ENCODE peak calls at places on chromosomes 4 and X, in eight cellular contexts. Q is SK-N-SH, A is suprapubic skin, S is transverse colon, G is tibial nerve, F is K562, B is ovary, R is A549. L is an unnamed sample.

GRCh38 chr4:6655924-6656323 is 15.4 kb downstream of the MRFAP1 start:
- DNase-seq in Q (no peak), A (peak), S (no peak), G (no peak), F (no peak), B (no peak), R (no peak), L (no peak)

GRCh38 chr4:38560763-38561558 is 103.0 kb upstream of the KLF3 start:
- DNase-seq in Q (no peak), A (no peak), S (no peak), G (no peak), F (no peak), B (no peak), R (no peak), L (no peak)

GRCh38 chr4:52643190-52643589 is 15.9 kb downstream of the USP46 start:
- DNase-seq in Q (no peak), A (no peak), S (no peak), G (no peak), F (no peak), B (no peak), R (no peak), L (no peak)

GRCh38 chrX:111511477-111511876 is at the start of gene SERTM2:
- DNase-seq in Q (peak), A (no peak), S (no peak), G (no peak), F (no peak), B (no peak), R (no peak), L (no peak)

GRCh38 chrX:1727531-1728027 is 112.7 kb downstream of the ASMT start:
- DNase-seq in Q (no peak), A (no peak), S (no peak), G (no peak), F (no peak), B (no peak), R (peak), L (no peak)

GRCh38 chr4:118904935-118905334 is 16.3 kb downstream of the SYNPO2 start:
- DNase-seq in Q (peak), A (no peak), S (no peak), G (no peak), F (no peak), B (no peak), R (no peak), L (no peak)

GRCh38 chr4:1795304-1796195 is 2.5 kb downstream of the FGFR3 start:
- DNase-seq in Q (no peak), A (no peak), S (peak), G (no peak), F (peak), B (no peak), R (no peak), L (peak)

GRCh38 chr4:125387770-125388169 is 73.0 kb downstream of the FAT4 start:
- DNase-seq in Q (no peak), A (no peak), S (no peak), G (no peak), F (no peak), B (no peak), R (no peak), L (no peak)

GRCh38 chr4:35087216-35087615 is 1157.1 kb downstream of the ARAP2 start:
- DNase-seq in Q (no peak), A (no peak), S (no peak), G (no peak), F (no peak), B (no peak), R (no peak), L (no peak)

GRCh38 chrX:8726031-8726652 is 5.8 kb downstream of the ANOS1 start:
- DNase-seq in Q (no peak), A (no peak), S (no peak), G (no peak), F (no peak), B (no peak), R (no peak), L (no peak)

GRCh38 chrX:48937065-48937907 is 18.5 kb upstream of the PIM2 start:
- DNase-seq in Q (no peak), A (no peak), S (peak), G (no peak), F (peak), B (no peak), R (no peak), L (peak)

GRCh38 chr4:7368296-7368695 is 66.4 kb downstream of the PSAPL1 start:
- DNase-seq in Q (no peak), A (no peak), S (no peak), G (no peak), F (no peak), B (no peak), R (no peak), L (no peak)

GRCh38 chrX:45591650-45592049 is 391.0 kb upstream of the DIPK2B start:
- DNase-seq in Q (no peak), A (no peak), S (no peak), G (no peak), F (no peak), B (no peak), R (no peak), L (no peak)

GRCh38 chr4:153326513-153326912 is 18.0 kb upstream of the MND1 start:
- DNase-seq in Q (no peak), A (no peak), S (peak), G (no peak), F (no peak), B (no peak), R (no peak), L (peak)

GRCh38 chr4:14867847-14868246 is 134.4 kb upstream of the CPEB2 start:
- DNase-seq in Q (no peak), A (no peak), S (no peak), G (no peak), F (no peak), B (no peak), R (no peak), L (no peak)

GRCh38 chr4:28354874-28355273 is 1494.2 kb downstream of the STIM2 start:
- DNase-seq in Q (no peak), A (no peak), S (no peak), G (no peak), F (no peak), B (no peak), R (no peak), L (no peak)

GRCh38 chrX:136600059-136600458 is 47.9 kb upstream of the CD40LG start:
- DNase-seq in Q (no peak), A (no peak), S (no peak), G (no peak), F (no peak), B (no peak), R (no peak), L (no peak)

GRCh38 chrX:111634823-111635410 is 46.1 kb upstream of the ALG13 start:
- DNase-seq in Q (no peak), A (no peak), S (no peak), G (no peak), F (no peak), B (no peak), R (no peak), L (no peak)

GRCh38 chrX:111892375-111892774 is 16.4 kb downstream of the TRPC5OS start:
- DNase-seq in Q (no peak), A (no peak), S (no peak), G (no peak), F (no peak), B (no peak), R (no peak), L (no peak)

GRCh38 chr4:16684083-16684482 is 214.4 kb downstream of the LDB2 start:
- DNase-seq in Q (no peak), A (no peak), S (no peak), G (no peak), F (no peak), B (no peak), R (no peak), L (no peak)

GRCh38 chrX:75421688-75422087 is 101.1 kb downstream of the ZDHHC15 start:
- DNase-seq in Q (no peak), A (no peak), S (no peak), G (no peak), F (no peak), B (no peak), R (no peak), L (no peak)

GRCh38 chrX:19237919-19238318 is 105.8 kb upstream of the PDHA1 start:
- DNase-seq in Q (no peak), A (no peak), S (no peak), G (no peak), F (no peak), B (no peak), R (no peak), L (no peak)

GRCh38 chrX:150507251-150507856 is 61.1 kb upstream of the MTM1 start:
- DNase-seq in Q (no peak), A (no peak), S (peak), G (no peak), F (no peak), B (peak), R (no peak), L (no peak)

GRCh38 chr4:20684852-20685763 is 15.2 kb upstream of the PACRGL start:
- DNase-seq in Q (peak), A (no peak), S (no peak), G (no peak), F (peak), B (no peak), R (peak), L (no peak)

GRCh38 chrX:144896323-144896722 is 351.0 kb upstream of the SPANXN1 start:
- DNase-seq in Q (peak), A (no peak), S (no peak), G (no peak), F (no peak), B (no peak), R (no peak), L (no peak)

GRCh38 chr4:4412661-4413372 is 25.9 kb downstream of the NSG1 start:
- DNase-seq in Q (no peak), A (no peak), S (no peak), G (no peak), F (no peak), B (no peak), R (no peak), L (no peak)

GRCh38 chrX:47501226-47502071 is 18.4 kb upstream of the ZNF41 start:
- DNase-seq in Q (no peak), A (no peak), S (no peak), G (no peak), F (no peak), B (no peak), R (no peak), L (no peak)

GRCh38 chrX:129403974-129404669 is 119.2 kb downstream of the SMARCA1 start:
- DNase-seq in Q (no peak), A (no peak), S (no peak), G (no peak), F (no peak), B (no peak), R (no peak), L (no peak)

GRCh38 chrX:133987188-133987587 is 1.8 kb upstream of the GPC3 start:
- DNase-seq in Q (no peak), A (no peak), S (no peak), G (no peak), F (no peak), B (no peak), R (no peak), L (no peak)

GRCh38 chr4:145736241-145736831 is 56.4 kb downstream of the C4orf51 start:
- DNase-seq in Q (no peak), A (no peak), S (peak), G (no peak), F (no peak), B (peak), R (peak), L (peak)

GRCh38 chr4:87030124-87030523 is 95.3 kb downstream of the AFF1 start:
- DNase-seq in Q (no peak), A (no peak), S (no peak), G (no peak), F (no peak), B (no peak), R (no peak), L (no peak)

GRCh38 chr4:138199568-138200235 is 42.4 kb downstream of the SLC7A11 start:
- DNase-seq in Q (no peak), A (no peak), S (peak), G (no peak), F (no peak), B (no peak), R (peak), L (peak)

GRCh38 chrX:71458866-71459265 is 74.0 kb upstream of the OGT start:
- DNase-seq in Q (no peak), A (no peak), S (no peak), G (no peak), F (no peak), B (no peak), R (no peak), L (no peak)

GRCh38 chrX:122703762-122704161 is 480.3 kb upstream of the GRIA3 start:
- DNase-seq in Q (no peak), A (no peak), S (no peak), G (no peak), F (no peak), B (no peak), R (no peak), L (no peak)

GRCh38 chrX:427812-428725 is 41.4 kb upstream of the PPP2R3B start:
- DNase-seq in Q (peak), A (no peak), S (no peak), G (no peak), F (peak), B (no peak), R (peak), L (no peak)

GRCh38 chrX:74421181-74422028 is at the start of gene SLC16A2:
- DNase-seq in Q (peak), A (peak), S (peak), G (peak), F (no peak), B (peak), R (peak), L (peak)

GRCh38 chr4:88018471-88018870 is 11.0 kb downstream of the PKD2 start:
- DNase-seq in Q (no peak), A (no peak), S (no peak), G (no peak), F (no peak), B (no peak), R (no peak), L (no peak)

GRCh38 chr4:19486400-19486799 is 765.3 kb upstream of the SLIT2 start:
- DNase-seq in Q (peak), A (no peak), S (no peak), G (no peak), F (no peak), B (no peak), R (no peak), L (no peak)

GRCh38 chr4:173538148-173538902 is 8.3 kb upstream of the HAND2 start:
- DNase-seq in Q (peak), A (no peak), S (no peak), G (no peak), F (no peak), B (no peak), R (no peak), L (no peak)

GRCh38 chrX:151902813-151903591 is 9.7 kb upstream of the MAGEA4 start:
- DNase-seq in Q (no peak), A (no peak), S (peak), G (peak), F (no peak), B (no peak), R (peak), L (no peak)
- TF ChIP-seq EP300 in Q (no peak), A (no peak), S (no peak), G (peak), F (no peak), B (no peak), R (no peak), L (no peak)

GRCh38 chr4:78129383-78130108 is 72.4 kb downstream of the FRAS1 start:
- DNase-seq in Q (no peak), A (no peak), S (no peak), G (no peak), F (no peak), B (no peak), R (no peak), L (no peak)

GRCh38 chr4:78136109-78137081 is 79.3 kb downstream of the FRAS1 start:
- DNase-seq in Q (no peak), A (no peak), S (no peak), G (no peak), F (no peak), B (no peak), R (peak), L (no peak)

GRCh38 chr4:78131403-78131802 is 74.3 kb downstream of the FRAS1 start:
- DNase-seq in Q (no peak), A (no peak), S (no peak), G (no peak), F (no peak), B (no peak), R (no peak), L (no peak)
- H3K27ac ChIP-seq in Q (no peak), A (no peak), S (no peak), G (no peak), F (no peak), B (no peak), R (no peak), L (no peak)

GRCh38 chr4:2948895-2949781 is 14.1 kb downstream of the NOP14 start:
- DNase-seq in Q (no peak), A (no peak), S (no peak), G (no peak), F (no peak), B (no peak), R (peak), L (peak)
- TF ChIP-seq CTCF in Q (peak), A (no peak), S (peak), G (peak), F (peak), B (no peak), R (peak), L (peak)

GRCh38 chr4:147326581-147326980 is 154.3 kb upstream of the EDNRA start:
- DNase-seq in Q (no peak), A (no peak), S (no peak), G (no peak), F (no peak), B (no peak), R (no peak), L (no peak)
- TF ChIP-seq EP300 in Q (no peak), A (no peak), S (no peak), G (no peak), F (no peak), B (no peak), R (no peak), L (no peak)

DNA sequence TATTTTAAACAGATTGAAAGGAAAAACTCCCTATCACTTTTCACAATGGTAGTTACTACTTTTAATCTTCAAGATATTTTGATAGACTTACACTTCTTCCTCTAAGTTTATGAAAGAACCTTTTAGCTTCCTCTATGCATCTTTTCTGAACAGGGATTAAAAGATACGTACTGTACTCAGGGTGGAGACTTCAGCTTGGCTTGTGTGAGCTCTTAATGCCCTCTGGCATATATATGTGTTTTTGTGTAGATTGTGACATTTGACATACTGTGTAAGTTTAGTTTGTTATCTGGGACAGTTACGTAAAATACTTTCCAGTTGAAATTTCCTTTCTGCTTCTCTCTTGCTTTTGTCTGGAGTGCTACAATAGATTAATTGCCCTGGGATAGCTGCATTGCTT is 109.3 kb upstream of the NUDT6 start:
- DNase-seq in Q (no peak), A (no peak), S (no peak), G (no peak), F (no peak), B (no peak), R (no peak), L (no peak)
- H3K27ac ChIP-seq in Q (no peak), A (no peak), S (no peak), G (no peak), F (no peak), B (no peak), R (no peak), L (no peak)

GRCh38 chrX:38986586-38986985 is 185.3 kb downstream of the MID1IP1 start:
- DNase-seq in Q (no peak), A (no peak), S (no peak), G (no peak), F (no peak), B (no peak), R (no peak), L (no peak)
- TF ChIP-seq CTCF in Q (no peak), A (no peak), S (no peak), G (no peak), F (no peak), B (no peak), R (no peak), L (no peak)

DNA sequence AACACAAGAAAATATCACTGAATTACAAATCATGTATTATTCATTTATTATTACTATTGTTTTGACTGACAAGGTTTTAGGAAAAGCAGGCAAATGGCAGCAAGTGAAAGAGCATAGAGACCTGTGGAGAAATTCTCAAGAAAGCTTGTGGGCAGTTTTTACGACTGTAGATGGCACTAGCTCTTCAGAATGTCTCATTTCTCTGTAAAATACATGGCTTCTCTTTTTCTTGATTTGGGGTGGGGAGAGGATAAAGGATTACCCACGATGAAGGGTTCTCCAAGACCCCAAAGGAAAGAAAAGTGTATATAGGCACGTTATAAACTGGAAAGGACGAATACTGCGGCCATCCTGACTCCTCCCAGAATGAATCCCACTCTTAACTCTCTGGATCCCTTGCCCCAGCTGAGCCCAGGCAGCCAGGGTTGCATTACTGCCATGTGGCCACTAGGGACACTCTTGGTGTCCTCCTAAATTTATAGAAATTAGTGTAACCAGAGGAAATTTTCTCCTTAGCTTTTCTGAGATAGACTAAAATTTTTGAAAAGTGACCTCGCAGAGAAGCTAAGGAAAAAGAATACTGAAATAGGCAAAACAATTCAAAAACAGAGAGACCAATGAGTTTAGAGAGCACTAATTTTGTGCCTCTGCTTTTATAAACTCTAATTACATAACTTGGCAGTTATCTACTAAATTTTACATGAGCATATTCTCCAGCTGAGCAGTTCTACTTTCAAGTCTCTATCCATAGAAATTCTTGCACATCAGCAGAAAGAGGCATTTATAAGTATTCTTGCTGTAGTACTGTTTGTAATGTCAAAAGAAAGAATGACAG is 37.7 kb upstream of the PCDH19 start:
- DNase-seq in Q (peak), A (no peak), S (peak), G (peak), F (peak), B (peak), R (peak), L (no peak)
- TF ChIP-seq EP300 in Q (no peak), A (no peak), S (no peak), G (no peak), F (no peak), B (no peak), R (no peak), L (no peak)

DNA sequence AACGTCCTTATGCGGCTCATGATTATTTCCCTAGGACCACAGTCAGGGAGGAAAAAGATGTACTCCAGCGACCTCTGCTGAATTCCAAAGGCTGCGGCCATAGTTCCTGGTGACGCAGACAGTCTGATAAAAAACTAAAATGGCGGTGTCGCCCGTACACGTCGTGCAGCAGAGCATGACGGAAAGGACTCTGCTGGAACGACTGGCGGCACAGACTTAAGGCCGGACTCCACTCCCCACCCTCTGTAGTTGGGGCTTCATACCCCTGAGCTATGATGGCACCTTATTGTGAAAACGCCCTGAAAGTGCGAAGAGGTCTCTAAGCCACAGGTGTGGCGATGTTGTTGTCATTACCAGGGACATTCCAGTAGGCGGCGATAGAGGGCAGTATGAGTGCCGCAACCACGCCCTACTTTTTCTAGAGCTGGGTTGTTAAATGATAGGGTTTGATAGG is 90.0 kb upstream of the EDA2R start:
- DNase-seq in Q (peak), A (no peak), S (peak), G (peak), F (peak), B (peak), R (peak), L (peak)
- H3K27ac ChIP-seq in Q (no peak), A (peak), S (no peak), G (no peak), F (peak), B (no peak), R (peak), L (no peak)